ENCODE peak calls at places on chromosomes 11 and 22, in nine cellular contexts. G is EL; U is GM13977; F is foreskin fibroblast; W is dermis blood vessel endothelial cell; B is mesendoderm; O is activated CD4-positive, alpha-beta T cell treated with anti-CD3 and anti-CD28 coated beads, Interleukin-2, amount 10 ng/mL, durations not matched to agents 7 days and 5 days; C is cardiac muscle cell; R is Peyer's patch. I is an unnamed sample.

GRCh38 chr11:114651145-114651718 is 27.1 kb upstream of the NXPE2 start:
- DNase-seq in G (no peak), U (no peak), F (no peak), W (no peak), B (no peak), O (no peak), C (no peak), R (no peak), I (no peak)

GRCh38 chr22:48153726-48154125 is 1391.3 kb downstream of the TBC1D22A start:
- DNase-seq in G (no peak), U (no peak), F (no peak), W (no peak), B (no peak), O (no peak), C (no peak), R (no peak), I (no peak)

GRCh38 chr11:118569670-118570069 is 2.5 kb upstream of the ARCN1 start:
- DNase-seq in G (no peak), U (no peak), F (no peak), W (no peak), B (no peak), O (no peak), C (no peak), R (no peak), I (no peak)

GRCh38 chr11:113351061-113351460 is 36.5 kb upstream of the ANKK1 start:
- DNase-seq in G (no peak), U (no peak), F (no peak), W (no peak), B (no peak), O (no peak), C (no peak), R (no peak), I (no peak)

GRCh38 chr22:48555606-48556005 is 1272.1 kb downstream of the BRD1 start:
- DNase-seq in G (no peak), U (no peak), F (no peak), W (no peak), B (no peak), O (no peak), C (no peak), R (no peak), I (no peak)

GRCh38 chr11:64419818-64420485 is 61.0 kb downstream of the RPS6KA4 start:
- DNase-seq in G (peak), U (no peak), F (no peak), W (no peak), B (peak), O (no peak), C (peak), R (no peak), I (no peak)

GRCh38 chr22:48864748-48865147 is 962.9 kb downstream of the BRD1 start:
- DNase-seq in G (no peak), U (no peak), F (no peak), W (no peak), B (no peak), O (no peak), C (no peak), R (peak), I (no peak)

GRCh38 chr11:117426297-117426685 is 98.6 kb downstream of the CEP164 start:
- DNase-seq in G (peak), U (peak), F (peak), W (peak), B (peak), O (peak), C (peak), R (peak), I (peak)

GRCh38 chr11:17788084-17788483 is 53.5 kb downstream of the KCNC1 start:
- DNase-seq in G (no peak), U (no peak), F (no peak), W (no peak), B (no peak), O (no peak), C (no peak), R (no peak), I (no peak)

GRCh38 chr11:99368579-99368978 is 347.8 kb downstream of the CNTN5 start:
- DNase-seq in G (no peak), U (no peak), F (no peak), W (no peak), B (no peak), O (no peak), C (peak), R (no peak), I (no peak)

GRCh38 chr11:10394229-10395100 is 60.6 kb upstream of the AMPD3 start:
- DNase-seq in G (peak), U (no peak), F (peak), W (no peak), B (no peak), O (no peak), C (no peak), R (no peak), I (no peak)

GRCh38 chr22:18067121-18067520 is 10.7 kb upstream of the PEX26 start:
- DNase-seq in G (no peak), U (no peak), F (no peak), W (no peak), B (no peak), O (no peak), C (no peak), R (no peak), I (no peak)

GRCh38 chr22:30474121-30474520 is 2.3 kb upstream of the SEC14L3 start:
- DNase-seq in G (no peak), U (no peak), F (no peak), W (no peak), B (no peak), O (no peak), C (no peak), R (no peak), I (no peak)

GRCh38 chr11:65307298-65308229 is 7.1 kb upstream of the CDC42EP2 start:
- DNase-seq in G (peak), U (no peak), F (no peak), W (no peak), B (no peak), O (no peak), C (no peak), R (no peak), I (no peak)

GRCh38 chr22:36858156-36858555 is 2.6 kb upstream of the NCF4 start:
- DNase-seq in G (no peak), U (no peak), F (no peak), W (no peak), B (no peak), O (no peak), C (no peak), R (no peak), I (no peak)

GRCh38 chr11:79208126-79208525 is 232.7 kb downstream of the TENM4 start:
- DNase-seq in G (no peak), U (no peak), F (no peak), W (no peak), B (no peak), O (no peak), C (no peak), R (no peak), I (no peak)

GRCh38 chr11:312092-312816 is 1.6 kb upstream of the IFITM1 start:
- DNase-seq in G (peak), U (no peak), F (no peak), W (no peak), B (no peak), O (peak), C (peak), R (peak), I (no peak)

GRCh38 chr22:33699176-33699575 is 221.1 kb downstream of the LARGE1 start:
- DNase-seq in G (no peak), U (no peak), F (no peak), W (no peak), B (no peak), O (no peak), C (no peak), R (no peak), I (no peak)

GRCh38 chr11:83280256-83280655 is 5.9 kb downstream of the CCDC90B start:
- DNase-seq in G (peak), U (no peak), F (no peak), W (no peak), B (no peak), O (no peak), C (peak), R (no peak), I (no peak)

GRCh38 chr11:79617561-79617960 is 176.7 kb upstream of the TENM4 start:
- DNase-seq in G (no peak), U (no peak), F (no peak), W (no peak), B (peak), O (no peak), C (no peak), R (no peak), I (no peak)

GRCh38 chr11:61551630-61552029 is 29.2 kb downstream of the SYT7 start:
- DNase-seq in G (peak), U (no peak), F (peak), W (peak), B (no peak), O (no peak), C (peak), R (no peak), I (no peak)

GRCh38 chr22:18114976-18115652 is 4.5 kb downstream of the TUBA8 start:
- DNase-seq in G (no peak), U (no peak), F (no peak), W (no peak), B (no peak), O (no peak), C (no peak), R (no peak), I (no peak)

GRCh38 chr22:18060646-18061620 is 16.9 kb upstream of the PEX26 start:
- DNase-seq in G (peak), U (no peak), F (no peak), W (peak), B (peak), O (no peak), C (no peak), R (peak), I (peak)

GRCh38 chr11:69378303-69379141 is 84.6 kb downstream of the MYEOV start:
- DNase-seq in G (no peak), U (no peak), F (no peak), W (no peak), B (no peak), O (no peak), C (no peak), R (peak), I (no peak)

GRCh38 chr11:75403983-75404658 is 4.8 kb downstream of the RPS3 start:
- DNase-seq in G (no peak), U (no peak), F (no peak), W (no peak), B (no peak), O (no peak), C (no peak), R (no peak), I (no peak)

GRCh38 chr11:120334894-120335462 is 1.2 kb upstream of the ARHGEF12 start:
- DNase-seq in G (peak), U (peak), F (peak), W (peak), B (peak), O (peak), C (peak), R (no peak), I (peak)

I was measured in dermis microvascular lymphatic vessel endothelial cell.